ENCODE peak calls at places on chromosomes 12 and 14, in five cellular contexts. E is AG09319, Z is omental fat pad, X is body of pancreas, U is GM06990. B is an unnamed sample.
A peak's percentile ranks its signal among the peaks of the same experiment; 100 is the strongest.

GRCh38 chr14:103302966-103303365 is 31.1 kb upstream of the EIF5 start:
- DNase-seq in E (peak; percentile 15), Z (no peak), X (no peak), U (no peak), B (no peak)

GRCh38 chr12:105569886-105570285 is 239.4 kb downstream of the C12orf75 start:
- DNase-seq in E (no peak), Z (no peak), X (no peak), U (no peak), B (no peak)

GRCh38 chr14:34488528-34488927 is 26.5 kb upstream of the SPTSSA start:
- DNase-seq in E (no peak), Z (no peak), X (no peak), U (no peak), B (no peak)

GRCh38 chr14:94056579-94057308 is 24.3 kb downstream of the DDX24 start:
- DNase-seq in E (no peak), Z (no peak), X (no peak), U (no peak), B (no peak)

GRCh38 chr14:75200451-75200850 is 24.0 kb upstream of the TMED10 start:
- DNase-seq in E (no peak), Z (no peak), X (peak; percentile 91), U (no peak), B (no peak)

GRCh38 chr14:103889313-103890051 is 38.8 kb upstream of the TDRD9 start:
- DNase-seq in E (no peak), Z (no peak), X (peak; percentile 46), U (no peak), B (no peak)

GRCh38 chr12:92110083-92110640 is 35.5 kb downstream of the BTG1 start:
- DNase-seq in E (no peak), Z (no peak), X (no peak), U (no peak), B (no peak)

GRCh38 chr12:56020437-56021189 is at the start of gene IKZF4:
- DNase-seq in E (peak; percentile 12), Z (no peak), X (peak; percentile 46), U (no peak), B (no peak)

GRCh38 chr12:79841248-79841877 is 93.5 kb downstream of the PPP1R12A start:
- DNase-seq in E (no peak), Z (no peak), X (no peak), U (no peak), B (no peak)

GRCh38 chr12:58963844-58964243 is 43.5 kb upstream of the LRIG3 start:
- DNase-seq in E (no peak), Z (no peak), X (no peak), U (no peak), B (no peak)

GRCh38 chr12:89206375-89206774 is 145.9 kb downstream of the DUSP6 start:
- DNase-seq in E (no peak), Z (no peak), X (no peak), U (no peak), B (no peak)

GRCh38 chr12:10136637-10137205 is 6.7 kb upstream of the CLEC7A start:
- DNase-seq in E (no peak), Z (no peak), X (no peak), U (no peak), B (no peak)

GRCh38 chr12:6047249-6048227 is 76.9 kb downstream of the VWF start:
- DNase-seq in E (no peak), Z (no peak), X (no peak), U (no peak), B (no peak)

GRCh38 chr12:112198120-112198733 is 72.9 kb downstream of the TRAFD1 start:
- DNase-seq in E (peak; percentile 12), Z (no peak), X (peak; percentile 56), U (no peak), B (peak; percentile 13)

GRCh38 chr12:72872986-72873385 is 600.8 kb downstream of the TRHDE start:
- DNase-seq in E (no peak), Z (no peak), X (no peak), U (no peak), B (no peak)

GRCh38 chr12:75533239-75533638 is 21.8 kb upstream of the KRR1 start:
- DNase-seq in E (no peak), Z (no peak), X (no peak), U (no peak), B (no peak)

GRCh38 chr12:57234571-57235011 is 5.1 kb downstream of the SHMT2 start:
- DNase-seq in E (no peak), Z (no peak), X (no peak), U (no peak), B (no peak)

GRCh38 chr12:108231109-108231905 is 102.2 kb downstream of the WSCD2 start:
- DNase-seq in E (no peak), Z (no peak), X (no peak), U (no peak), B (no peak)

GRCh38 chr14:21987937-21988336 is 314.3 kb upstream of the OR4E1 start:
- DNase-seq in E (no peak), Z (no peak), X (peak; percentile 8), U (no peak), B (peak; percentile 7)

GRCh38 chr12:128609861-128610260 is 213.9 kb downstream of the SLC15A4 start:
- DNase-seq in E (no peak), Z (no peak), X (no peak), U (no peak), B (no peak)

GRCh38 chr14:105089746-105090492 is 24.7 kb upstream of the GPR132 start:
- DNase-seq in E (no peak), Z (no peak), X (no peak), U (no peak), B (no peak)

GRCh38 chr12:66482880-66483279 is 180.6 kb downstream of the HELB start:
- DNase-seq in E (no peak), Z (no peak), X (no peak), U (no peak), B (no peak)

GRCh38 chr14:91177073-91177796 is 63.4 kb downstream of the DGLUCY start:
- DNase-seq in E (peak; percentile 37), Z (no peak), X (peak; percentile 62), U (no peak), B (peak; percentile 17)

GRCh38 chr12:131852551-131853299 is 24.5 kb downstream of the MMP17 start:
- DNase-seq in E (no peak), Z (no peak), X (no peak), U (no peak), B (no peak)

GRCh38 chr14:92473261-92473946 is 40.2 kb upstream of the RIN3 start:
- DNase-seq in E (peak; percentile 70), Z (no peak), X (peak; percentile 50), U (no peak), B (no peak)

GRCh38 chr12:113766133-113766879 is 199.8 kb downstream of the RBM19 start:
- DNase-seq in E (no peak), Z (no peak), X (no peak), U (no peak), B (no peak)

DNA sequence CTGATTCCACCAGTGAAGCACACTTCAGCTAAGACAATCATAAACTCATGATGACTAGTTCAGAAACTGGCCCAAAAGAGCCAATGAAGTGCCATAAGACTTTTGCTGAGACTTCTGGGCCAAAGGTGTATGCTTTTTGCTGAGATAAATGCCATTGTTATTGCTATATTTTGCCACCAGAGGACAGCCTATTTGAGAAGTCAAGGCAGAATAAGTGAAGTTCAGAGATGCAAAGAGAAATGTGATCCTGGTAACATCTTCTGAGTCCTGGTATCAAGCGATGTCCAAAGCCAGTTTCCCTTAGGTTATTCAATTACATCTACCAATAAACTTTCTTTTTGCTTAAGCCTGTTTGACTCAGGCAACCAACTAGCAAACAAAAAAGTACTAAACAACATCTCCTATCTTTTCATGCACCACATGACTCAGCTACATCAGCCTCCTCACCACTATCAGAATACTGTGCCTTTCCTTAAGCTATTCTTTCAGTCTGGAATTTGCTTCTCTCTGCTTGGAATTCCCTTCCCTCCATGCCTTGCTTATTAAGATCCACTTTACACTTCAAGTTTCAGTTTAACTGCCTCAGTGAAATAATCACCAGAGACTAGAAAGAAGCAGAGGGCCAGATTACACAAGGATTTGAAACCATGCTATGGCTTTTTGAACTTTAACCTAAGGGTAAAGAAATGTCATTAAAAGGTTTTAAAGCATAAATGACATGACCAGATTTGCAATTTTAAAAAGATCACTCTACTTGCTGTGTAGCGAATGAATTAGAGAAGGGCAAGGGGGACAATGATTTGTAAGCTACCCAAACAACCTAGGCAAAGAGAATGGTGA is 14.0 kb downstream of the CRY1 start:
- DNase-seq in E (no peak), Z (no peak), X (no peak), U (no peak), B (no peak)
- TF ChIP-seq CTCF in E (peak; percentile 49), Z (no peak), X (peak; percentile 32), U (peak; percentile 62), B (peak; percentile 65)

GRCh38 chr12:87991483-87991882 is 37.7 kb downstream of the C12orf50 start:
- DNase-seq in E (no peak), Z (no peak), X (no peak), U (peak; percentile 1), B (no peak)

GRCh38 chr12:88001327-88001726 is 27.9 kb downstream of the C12orf50 start:
- DNase-seq in E (no peak), Z (no peak), X (no peak), U (no peak), B (no peak)

DNA sequence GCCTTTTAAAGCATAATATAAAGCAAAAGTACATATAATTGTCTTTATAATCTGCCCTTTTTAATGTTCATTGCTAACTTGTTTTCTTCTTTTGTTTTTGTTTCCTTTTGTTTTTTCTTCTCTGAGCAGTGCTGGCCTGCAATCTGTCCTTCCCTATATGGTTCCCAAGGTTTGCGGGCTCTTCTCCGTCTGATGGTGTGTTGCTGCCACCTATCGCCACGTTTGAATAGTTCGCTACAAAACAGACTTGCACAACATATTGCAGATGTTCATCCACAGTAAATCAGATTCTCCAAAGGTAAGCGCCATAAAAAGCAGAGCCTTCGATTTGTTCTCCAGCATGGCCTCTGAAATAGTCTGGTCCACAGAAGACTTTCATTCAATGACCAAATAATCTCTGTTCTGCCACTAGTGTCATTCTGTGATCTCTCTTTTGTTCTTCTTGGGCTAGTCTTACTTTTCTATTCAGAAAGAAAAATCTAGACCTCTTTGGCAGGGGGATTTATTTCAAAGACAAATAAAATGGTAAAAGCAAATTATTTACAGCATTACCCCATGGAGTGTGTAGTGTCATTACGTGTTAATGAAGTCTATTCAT is 33.5 kb downstream of the C12orf50 start:
- DNase-seq in E (peak; percentile 24), Z (no peak), X (peak; percentile 72), U (peak; percentile 2), B (peak; percentile 21)
- TF ChIP-seq CTCF in E (peak; percentile 74), Z (no peak), X (peak; percentile 70), U (peak; percentile 75), B (peak; percentile 84)

GRCh38 chr12:50283230-50283923 is at the start of gene LIMA1:
- DNase-seq in E (peak; percentile 56), Z (peak; percentile 80), X (peak; percentile 96), U (peak; percentile 92), B (peak; percentile 49)
- TF ChIP-seq CTCF in E (peak; percentile 36), Z (peak; percentile 65), X (no peak), U (no peak), B (no peak)

GRCh38 chr12:46268617-46269428 is at the start of gene SLC38A1:
- DNase-seq in E (peak; percentile 63), Z (peak; percentile 49), X (peak; percentile 91), U (peak; percentile 90), B (peak; percentile 55)
- TF ChIP-seq CTCF in E (no peak), Z (no peak), X (no peak), U (no peak), B (no peak)